ENCODE peak calls at places on chromosome 5, in ten cellular contexts. I, Y, G, N, M, O, T, U, R and V are unnamed samples.
A peak's percentile ranks its signal among the peaks of the same experiment; 100 is the strongest.

GRCh38 chr5:159630545-159630944 is 285.7 kb upstream of the ADRA1B start:
- DNase-seq in I (no peak), Y (no peak), G (no peak), N (no peak), M (no peak), O (no peak), T (no peak), U (no peak), R (no peak), V (no peak)

GRCh38 chr5:81782811-81783210 is 31.9 kb upstream of the SSBP2 start:
- DNase-seq in I (no peak), Y (no peak), G (no peak), N (no peak), M (no peak), O (no peak), T (no peak), U (no peak), R (no peak), V (no peak)

GRCh38 chr5:153718713-153719112 is 228.2 kb downstream of the GRIA1 start:
- DNase-seq in I (no peak), Y (no peak), G (no peak), N (no peak), M (no peak), O (no peak), T (no peak), U (no peak), R (no peak), V (no peak)

GRCh38 chr5:132099073-132099748 is 25.6 kb downstream of the CSF2 start:
- DNase-seq in I (no peak), Y (no peak), G (no peak), N (no peak), M (no peak), O (no peak), T (no peak), U (no peak), R (no peak), V (no peak)

GRCh38 chr5:90965110-90965676 is 406.6 kb downstream of the ADGRV1 start:
- DNase-seq in I (no peak), Y (no peak), G (no peak), N (no peak), M (no peak), O (no peak), T (no peak), U (no peak), R (no peak), V (no peak)

GRCh38 chr5:141711687-141712086 is 29.7 kb upstream of the ARAP3 start:
- DNase-seq in I (no peak), Y (no peak), G (no peak), N (no peak), M (no peak), O (no peak), T (no peak), U (no peak), R (no peak), V (no peak)

GRCh38 chr5:74766348-74766886 is 500 bp downstream of the GFM2 start:
- DNase-seq in I (peak; percentile 48), Y (no peak), G (no peak), N (no peak), M (no peak), O (no peak), T (no peak), U (peak; percentile 66), R (peak; percentile 34), V (no peak)

GRCh38 chr5:111347021-111347420 is 122.8 kb downstream of the CAMK4 start:
- DNase-seq in I (no peak), Y (no peak), G (no peak), N (no peak), M (no peak), O (no peak), T (no peak), U (no peak), R (no peak), V (no peak)

GRCh38 chr5:135335031-135335828 is 63.8 kb downstream of the MACROH2A1 start:
- DNase-seq in I (no peak), Y (no peak), G (no peak), N (no peak), M (no peak), O (no peak), T (no peak), U (no peak), R (no peak), V (no peak)

GRCh38 chr5:392431-392988 is 50.5 kb upstream of the EXOC3 start:
- DNase-seq in I (no peak), Y (no peak), G (peak; percentile 43), N (peak; percentile 55), M (peak; percentile 42), O (peak; percentile 66), T (no peak), U (peak; percentile 61), R (peak; percentile 48), V (no peak)

GRCh38 chr5:88325868-88326267 is 57.2 kb upstream of the TMEM161B start:
- DNase-seq in I (no peak), Y (no peak), G (no peak), N (no peak), M (no peak), O (no peak), T (no peak), U (no peak), R (no peak), V (no peak)

GRCh38 chr5:40797273-40798011 is 732 bp downstream of the PRKAA1 start:
- DNase-seq in I (peak; percentile 89), Y (peak; percentile 70), G (peak; percentile 85), N (peak; percentile 87), M (peak; percentile 90), O (peak; percentile 93), T (peak; percentile 61), U (peak; percentile 61), R (peak; percentile 64), V (no peak)

GRCh38 chr5:114319821-114320220 is 42.0 kb upstream of the KCNN2 start:
- DNase-seq in I (no peak), Y (no peak), G (no peak), N (no peak), M (no peak), O (no peak), T (no peak), U (no peak), R (no peak), V (no peak)

GRCh38 chr5:1892685-1893445 is 10.1 kb upstream of the IRX4 start:
- DNase-seq in I (no peak), Y (no peak), G (no peak), N (no peak), M (peak; percentile 20), O (peak; percentile 26), T (no peak), U (no peak), R (no peak), V (no peak)

GRCh38 chr5:16853511-16853910 is 82.6 kb downstream of the MYO10 start:
- DNase-seq in I (no peak), Y (no peak), G (no peak), N (no peak), M (no peak), O (no peak), T (no peak), U (no peak), R (no peak), V (no peak)

GRCh38 chr5:73726606-73727231 is 100.7 kb downstream of the ARHGEF28 start:
- DNase-seq in I (no peak), Y (no peak), G (no peak), N (no peak), M (no peak), O (no peak), T (no peak), U (no peak), R (no peak), V (no peak)

GRCh38 chr5:115069087-115069968 is 100.4 kb downstream of the TRIM36 start:
- DNase-seq in I (peak; percentile 66), Y (peak; percentile 27), G (peak; percentile 68), N (no peak), M (no peak), O (no peak), T (peak; percentile 50), U (no peak), R (peak; percentile 56), V (no peak)

GRCh38 chr5:67165524-67166459 is 30.8 kb downstream of the CD180 start:
- DNase-seq in I (peak; percentile 91), Y (peak; percentile 74), G (peak; percentile 95), N (peak; percentile 91), M (peak; percentile 93), O (peak; percentile 94), T (peak; percentile 73), U (no peak), R (peak; percentile 63), V (no peak)

GRCh38 chr5:148120317-148120716 is 48.0 kb upstream of the SPINK14 start:
- DNase-seq in I (no peak), Y (no peak), G (no peak), N (no peak), M (no peak), O (no peak), T (no peak), U (no peak), R (peak; percentile 50), V (no peak)

GRCh38 chr5:148125641-148126040 is 42.7 kb upstream of the SPINK14 start:
- DNase-seq in I (no peak), Y (no peak), G (no peak), N (no peak), M (no peak), O (no peak), T (no peak), U (no peak), R (peak; percentile 60), V (no peak)
- TF ChIP-seq CTCF in I (peak; percentile 21), Y (no peak), G (no peak), N (no peak), M (no peak), O (no peak), T (peak; percentile 47), U (no peak), R (peak; percentile 66), V (no peak)

DNA sequence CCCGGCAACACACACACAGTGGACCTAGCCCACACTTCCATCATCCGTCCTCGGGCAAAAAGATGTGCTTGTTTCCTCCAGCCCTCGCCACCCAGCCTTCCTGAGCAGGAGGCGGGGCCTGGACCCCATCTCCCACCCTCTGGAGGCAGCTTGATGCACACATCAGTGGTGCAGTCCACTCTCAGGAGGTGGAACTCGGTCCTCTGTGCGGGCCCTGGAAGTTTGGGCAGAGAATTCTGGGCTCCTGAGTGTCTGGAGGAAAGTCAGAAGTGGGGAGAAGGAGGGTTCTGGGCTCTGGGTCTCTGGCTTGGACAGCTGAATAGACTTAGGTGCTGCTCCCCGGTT is 54.0 kb upstream of the NEURL1B start:
- DNase-seq in I (no peak), Y (no peak), G (no peak), N (peak; percentile 39), M (no peak), O (no peak), T (no peak), U (no peak), R (no peak), V (no peak)
- H3K27me3 ChIP-seq in I (peaks cover 14% of the 10 kb centered on the region), Y (no peaks in the 10 kb centered on the region), G (no peaks in the 10 kb centered on the region), N (no peaks in the 10 kb centered on the region), M (no peaks in the 10 kb centered on the region), O (no peaks in the 10 kb centered on the region), T (peaks cover 30% of the 10 kb centered on the region), U (peaks cover 91% of the 10 kb centered on the region), R (peaks cover 88% of the 10 kb centered on the region), V (peaks cover 30% of the 10 kb centered on the region)

GRCh38 chr5:93601053-93601429 is 18.0 kb downstream of the NR2F1 start:
- DNase-seq in I (peak; percentile 2), Y (no peak), G (no peak), N (no peak), M (no peak), O (no peak), T (no peak), U (no peak), R (no peak), V (no peak)
- H3K4me3 ChIP-seq in I (no peak overlapping the region), Y (no peak overlapping the region), G (peak overlapping the region; percentile 40), N (peak overlapping the region; percentile 42), M (no peak overlapping the region), O (peak overlapping the region; percentile 13), T (peak overlapping the region; percentile 45), U (no peak overlapping the region), R (no peak overlapping the region), V (no peak overlapping the region)

GRCh38 chr5:12625667-12626263 is 721.5 kb upstream of the CTNND2 start:
- DNase-seq in I (no peak), Y (no peak), G (no peak), N (no peak), M (no peak), O (no peak), T (no peak), U (no peak), R (no peak), V (no peak)
- TF ChIP-seq CTCF in I (no peak), Y (no peak), G (no peak), N (no peak), M (no peak), O (no peak), T (no peak), U (no peak), R (no peak), V (no peak)